ENCODE peak calls at places on chromosomes 4 and X, in six cellular contexts. N, B, K, A, Y and P are unnamed samples.

GRCh38 chrX:19557816-19558215 is 42.5 kb upstream of the MAP3K15 start:
- DNase-seq in B (no peak), K (peak; percentile 60), Y (no peak), N (no peak), A (no peak), P (peak; percentile 11)

GRCh38 chr4:124202106-124202505 is 510.4 kb downstream of the ANKRD50 start:
- DNase-seq in N (peak; percentile 31), K (peak; percentile 41), A (no peak), Y (no peak), B (no peak), P (peak; percentile 76)

GRCh38 chr4:87947381-87948160 is 27.9 kb upstream of the SPP1 start:
- DNase-seq in K (no peak), Y (no peak), A (no peak), B (no peak), N (no peak), P (no peak)

GRCh38 chrX:48818098-48818497 is 8.2 kb upstream of the ERAS start:
- DNase-seq in B (no peak), Y (no peak), K (no peak), N (no peak), A (no peak), P (no peak)

GRCh38 chrX:64389489-64389888 is 5.8 kb downstream of the MTMR8 start:
- DNase-seq in B (no peak), N (no peak), A (no peak), K (no peak), Y (no peak), P (no peak)

GRCh38 chrX:154443479-154443910 is 446 bp upstream of the FAM50A start:
- DNase-seq in B (no peak), K (no peak), Y (peak; percentile 62), N (no peak), A (no peak), P (no peak)

GRCh38 chr4:81905966-81906365 is 434.3 kb upstream of the RASGEF1B start:
- DNase-seq in Y (no peak), A (no peak), K (no peak), B (peak; percentile 37), N (no peak), P (no peak)

GRCh38 chr4:45280121-45280520 is 553.8 kb upstream of the GNPDA2 start:
- DNase-seq in B (no peak), N (no peak), K (no peak), Y (no peak), A (no peak), P (no peak)

GRCh38 chrX:20067709-20068315 is 48.9 kb downstream of the MAP7D2 start:
- DNase-seq in B (no peak), A (peak; percentile 83), N (peak; percentile 76), Y (peak; percentile 18), K (peak; percentile 90), P (peak; percentile 84)

GRCh38 chr4:168451744-168452394 is 28.4 kb downstream of the DDX60L start:
- DNase-seq in K (peak; percentile 85), Y (no peak), N (no peak), B (no peak), A (peak; percentile 84), P (peak; percentile 88)

DNA sequence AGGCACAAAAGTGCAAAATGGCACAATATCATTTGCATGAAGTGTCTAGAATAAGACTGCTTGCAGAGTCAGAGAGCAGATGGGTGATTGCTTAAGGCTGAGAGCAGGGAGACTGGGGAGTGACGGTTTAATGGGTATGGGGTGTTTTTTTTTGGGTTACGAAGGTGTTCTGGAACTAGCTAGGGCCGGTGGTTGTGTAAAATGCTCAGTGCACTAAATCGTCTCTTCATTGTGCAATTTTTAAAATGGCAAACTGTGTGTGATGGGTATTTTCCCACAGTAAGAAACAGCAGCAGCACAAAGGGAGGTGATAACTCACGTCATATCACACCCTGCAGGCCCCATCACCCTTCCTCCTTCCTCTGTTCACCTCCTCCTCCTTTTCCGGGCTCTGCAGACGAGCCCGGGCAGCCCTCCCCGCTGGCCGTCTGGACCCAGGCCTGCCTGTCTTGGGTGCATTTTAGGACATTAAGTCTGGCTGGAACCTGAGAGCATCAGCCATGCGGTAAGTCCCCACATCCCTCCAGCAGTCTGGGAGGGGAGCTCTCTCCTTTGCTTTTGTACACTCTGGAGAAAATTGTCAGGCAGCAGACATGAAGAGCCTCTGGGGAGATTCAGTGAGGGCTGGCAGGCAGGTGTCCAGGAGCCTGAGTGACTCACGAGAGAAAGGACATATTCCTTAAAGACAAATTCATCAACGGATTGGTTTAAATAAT is 42.7 kb downstream of the ASMT start:
- DNase-seq in N (no peak), A (peak; percentile 82), B (peak; percentile 62), K (peak; percentile 34), Y (no peak), P (peak; percentile 36)
- H3K4me3 ChIP-seq in N (no peak overlapping the region), A (peak overlapping the region; percentile 43), B (peak overlapping the region; percentile 88), K (no peak overlapping the region), Y (no peak overlapping the region), P (no peak overlapping the region)

DNA sequence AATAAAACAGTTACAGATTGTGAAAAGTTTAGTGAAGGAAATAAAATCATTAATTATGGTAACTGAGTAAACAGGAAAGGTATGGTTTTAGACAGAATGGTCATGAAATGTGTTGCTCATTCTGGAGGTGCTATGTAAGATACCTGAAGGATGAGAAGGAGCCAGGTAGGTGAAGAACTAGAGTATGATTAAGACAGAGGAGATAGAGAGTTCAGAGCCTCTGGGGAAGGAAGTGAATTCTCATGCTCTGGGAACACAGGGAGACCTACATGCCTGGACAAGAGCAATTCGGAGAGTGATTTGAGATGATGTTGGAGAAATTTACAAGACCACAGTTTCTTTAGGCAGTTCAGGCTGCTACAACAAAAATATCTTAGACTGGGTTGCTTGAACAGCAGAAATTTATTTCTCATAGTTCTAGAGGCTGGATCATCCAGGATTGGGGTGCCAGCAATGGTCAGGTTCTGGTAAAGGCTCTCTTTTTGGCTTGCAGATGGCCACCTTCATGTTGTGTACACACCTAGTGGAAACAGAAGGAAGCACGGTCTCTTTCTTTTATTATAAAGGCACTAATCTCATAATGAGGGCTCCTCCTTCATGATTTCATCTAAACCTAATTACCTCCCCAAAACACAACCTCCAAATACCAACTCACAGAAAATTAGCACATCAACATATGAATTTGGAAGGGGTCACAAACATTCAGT is 1416.1 kb downstream of the PCDH7 start:
- DNase-seq in B (no peak), Y (no peak), N (no peak), A (peak; percentile 96), K (no peak), P (no peak)
- TF ChIP-seq CTCF in B (no peak), Y (no peak), N (no peak), A (no peak), K (no peak), P (no peak)

GRCh38 chr4:6929735-6930464 is 20.3 kb downstream of the TBC1D14 start:
- DNase-seq in A (no peak), B (no peak), Y (no peak), N (no peak), K (no peak), P (no peak)
- H3K4me3 ChIP-seq in A (no peak overlapping the region), B (no peak overlapping the region), Y (no peak overlapping the region), N (no peak overlapping the region), K (no peak overlapping the region), P (no peak overlapping the region)

DNA sequence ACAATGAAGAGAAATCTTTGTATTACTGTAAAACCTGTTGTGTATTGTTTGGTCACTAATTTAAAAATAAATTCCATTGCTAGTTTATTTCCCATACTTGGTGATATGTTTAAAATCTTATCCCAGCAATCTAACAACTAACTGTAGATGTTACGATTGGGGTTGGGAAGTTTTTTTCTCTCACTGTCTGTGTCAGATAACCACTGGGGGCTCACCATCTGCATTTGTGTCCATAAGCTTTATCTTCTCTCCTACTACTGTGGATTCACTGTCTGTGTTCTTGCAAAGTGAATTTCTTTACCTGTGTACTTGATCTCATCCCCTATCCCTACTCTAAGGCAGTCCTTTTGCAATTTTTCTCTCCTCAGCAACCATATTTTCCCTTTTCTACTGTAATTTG is 81.3 kb downstream of the STIM2 start:
- DNase-seq in N (no peak), K (no peak), A (no peak), B (no peak), Y (no peak), P (no peak)
- TF ChIP-seq CTCF in N (no peak), K (no peak), A (no peak), B (no peak), Y (no peak), P (no peak)

DNA sequence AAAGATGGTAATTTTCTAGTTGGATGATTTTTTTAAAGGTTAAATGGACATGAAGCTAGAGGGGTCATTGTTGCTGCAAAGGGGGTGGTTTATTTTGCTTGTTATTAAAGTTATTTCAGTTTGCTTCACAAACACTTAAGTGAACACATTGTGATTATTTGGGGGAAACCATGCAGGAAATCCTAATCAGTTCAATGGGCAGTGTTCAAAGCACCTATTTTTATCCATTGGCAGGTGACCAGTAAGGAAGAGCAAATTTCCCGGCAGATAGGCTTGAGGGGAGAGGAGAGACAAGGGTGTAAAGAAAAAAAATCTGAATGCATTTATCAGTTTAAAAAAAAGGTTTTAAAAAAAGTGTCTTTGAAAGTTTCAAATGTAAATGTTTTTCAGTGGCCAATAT is 17.6 kb downstream of the GPR174 start:
- DNase-seq in N (no peak), K (no peak), A (no peak), B (no peak), Y (no peak), P (no peak)
- H3K4me3 ChIP-seq in N (no peak overlapping the region), K (no peak overlapping the region), A (no peak overlapping the region), B (no peak overlapping the region), Y (no peak overlapping the region), P (no peak overlapping the region)